ENCODE peak calls at places on chromosome 6, in seven cellular contexts. F is psoas muscle, W is colonic mucosa, L is mesendoderm, V is HL-60, J is cardiac muscle cell, X is RWPE2. T is an unnamed sample.

GRCh38 chr6:148580442-148580841 is 166.4 kb upstream of the UST start:
- DNase-seq in J (no peak), L (no peak), F (no peak), V (no peak), X (no peak), W (no peak), T (no peak)

GRCh38 chr6:82114748-82115147 is 132.8 kb downstream of the IBTK start:
- DNase-seq in V (no peak), X (no peak), L (no peak), F (no peak), J (no peak), W (no peak), T (no peak)

GRCh38 chr6:75458895-75459294 is 34.7 kb downstream of the FILIP1 start:
- DNase-seq in V (no peak), F (no peak), J (peak), X (no peak), L (no peak), W (no peak), T (peak)

GRCh38 chr6:138293428-138293827 is 75.1 kb upstream of the PBOV1 start:
- DNase-seq in F (no peak), W (no peak), J (no peak), V (no peak), L (no peak), X (no peak), T (no peak)

GRCh38 chr6:75230484-75231325 is 12.9 kb downstream of the COX7A2 start:
- DNase-seq in J (peak), F (no peak), X (no peak), L (peak), V (no peak), W (peak), T (peak)

GRCh38 chr6:158717341-158718328 is 67.8 kb downstream of the SYTL3 start:
- DNase-seq in F (no peak), J (no peak), W (no peak), L (no peak), X (no peak), V (no peak), T (no peak)

GRCh38 chr6:7115452-7116223 is 7.9 kb downstream of the RREB1 start:
- DNase-seq in L (no peak), W (peak), X (no peak), J (peak), V (no peak), F (no peak), T (no peak)

GRCh38 chr6:3784885-3785744 is 33.6 kb upstream of the PXDC1 start:
- DNase-seq in F (no peak), J (no peak), X (no peak), L (no peak), V (no peak), W (no peak), T (no peak)

GRCh38 chr6:115602471-115602870 is 458.2 kb downstream of the FRK start:
- DNase-seq in W (no peak), X (no peak), F (no peak), J (no peak), L (no peak), V (no peak), T (no peak)

GRCh38 chr6:33165581-33166258 is 26.5 kb downstream of the COL11A2 start:
- DNase-seq in W (no peak), L (no peak), X (no peak), F (no peak), J (no peak), V (no peak), T (no peak)

GRCh38 chr6:118202517-118202916 is 295.5 kb downstream of the SLC35F1 start:
- DNase-seq in X (no peak), V (no peak), J (no peak), W (no peak), L (no peak), F (no peak), T (no peak)

GRCh38 chr6:118203421-118204000 is 296.4 kb downstream of the SLC35F1 start:
- DNase-seq in F (no peak), X (no peak), V (no peak), L (no peak), J (no peak), W (no peak), T (no peak)

GRCh38 chr6:118198746-118199145 is 291.7 kb downstream of the SLC35F1 start:
- DNase-seq in J (peak), X (no peak), L (no peak), V (no peak), W (no peak), F (no peak), T (peak)

GRCh38 chr6:118197539-118197938 is 290.5 kb downstream of the SLC35F1 start:
- DNase-seq in J (no peak), V (no peak), X (no peak), W (no peak), F (no peak), L (no peak), T (no peak)
- H3K27ac ChIP-seq in J (no peak), V (no peak), X (no peak), W (no peak), F (no peak), L (no peak), T (no peak)

GRCh38 chr6:15593798-15594197 is 69.0 kb downstream of the DTNBP1 start:
- DNase-seq in L (no peak), W (no peak), J (peak), V (no peak), X (no peak), F (no peak), T (no peak)
- H3K4me3 ChIP-seq in L (no peak), W (no peak), J (no peak), V (no peak), X (no peak), F (no peak), T (no peak)

GRCh38 chr6:11492444-11493300 is 44.9 kb upstream of the TMEM170B start:
- DNase-seq in V (peak), F (no peak), L (no peak), J (peak), W (no peak), X (no peak), T (peak)
- H3K27ac ChIP-seq in V (no peak), F (no peak), L (no peak), J (no peak), W (no peak), X (no peak), T (no peak)

GRCh38 chr6:169246445-169246844 is 7.2 kb downstream of the THBS2 start:
- DNase-seq in W (no peak), F (no peak), V (no peak), X (no peak), L (no peak), J (no peak), T (no peak)

GRCh38 chr6:169248521-169248971 is 5.1 kb downstream of the THBS2 start:
- DNase-seq in F (no peak), J (no peak), X (peak), W (no peak), L (no peak), V (no peak), T (no peak)

GRCh38 chr6:169249057-169249456 is 4.6 kb downstream of the THBS2 start:
- DNase-seq in J (no peak), F (no peak), W (no peak), X (no peak), L (no peak), V (no peak), T (no peak)

GRCh38 chr6:169247991-169248390 is 5.7 kb downstream of the THBS2 start:
- DNase-seq in X (no peak), W (no peak), J (no peak), F (no peak), V (no peak), L (no peak), T (no peak)

DNA sequence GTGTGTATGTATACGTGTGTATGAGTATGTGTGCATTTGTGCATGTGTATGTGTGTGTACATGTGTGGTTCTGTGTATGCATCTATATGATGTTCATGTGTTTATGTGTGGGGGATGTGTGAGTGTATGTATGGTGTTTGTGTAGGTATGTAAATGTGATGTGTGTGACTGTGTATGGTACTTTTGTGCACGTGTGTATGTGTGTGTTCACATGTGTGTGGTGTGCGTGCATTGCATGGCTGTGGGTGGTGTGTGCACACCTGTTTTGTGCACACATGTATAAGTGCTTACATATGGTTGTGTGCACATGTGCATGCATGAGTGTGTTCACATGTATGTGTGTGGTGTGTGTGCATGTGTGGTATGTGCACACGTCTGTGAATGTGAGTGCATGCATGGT is 6.2 kb downstream of the THBS2 start:
- DNase-seq in W (no peak), J (no peak), X (no peak), L (no peak), V (no peak), F (no peak), T (no peak)
- H3K4me3 ChIP-seq in W (no peak), J (no peak), X (no peak), L (no peak), V (no peak), F (no peak), T (no peak)

DNA sequence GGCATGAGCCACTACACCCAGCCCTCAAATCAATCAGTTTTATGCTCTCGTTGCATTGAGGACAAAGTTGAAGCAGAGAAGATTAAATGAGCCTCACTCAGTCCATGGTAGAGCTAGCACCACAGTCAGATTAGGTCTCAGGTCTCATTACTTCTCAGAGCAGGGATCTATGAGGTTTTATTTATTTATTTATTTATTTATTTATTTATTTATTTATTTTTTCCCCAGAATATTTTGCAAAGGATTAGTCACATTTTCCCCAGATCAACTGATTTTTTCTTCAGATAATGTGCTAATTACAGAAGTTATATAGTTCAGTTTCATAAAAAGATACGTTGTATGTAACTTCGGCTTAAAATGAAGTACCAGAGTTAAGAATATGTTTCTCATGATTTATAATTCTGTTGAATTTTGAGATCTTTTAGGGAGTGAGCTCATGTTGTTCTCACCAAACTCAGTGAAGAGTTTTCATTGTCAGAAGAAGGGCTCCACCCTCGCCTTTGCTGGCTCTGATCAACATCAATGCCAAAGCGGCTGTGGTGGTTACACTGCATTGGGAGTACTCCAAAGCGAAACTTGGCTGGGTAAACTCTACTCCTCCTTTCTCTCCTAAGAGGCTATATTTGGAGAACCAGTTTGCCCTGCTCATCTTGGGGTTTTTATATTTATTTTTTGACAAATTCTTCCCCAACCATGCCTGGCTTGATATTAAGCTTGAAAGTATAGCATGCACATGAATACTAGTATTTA is 12.9 kb upstream of the ID4 start:
- DNase-seq in V (no peak), F (no peak), X (no peak), W (no peak), J (no peak), L (no peak), T (no peak)
- H3K27ac ChIP-seq in V (no peak), F (no peak), X (no peak), W (no peak), J (no peak), L (no peak), T (no peak)

T was measured in mammary epithelial cell.